ENCODE peak calls at places on chromosomes 7 and 10, in four cellular contexts. One of them, this sample, is unnamed.

GRCh38 chr7:126501617-126502016 is 751.1 kb downstream of the GRM8 start:
- DNase-seq in BJ: no peak
- DNase-seq in mesothelial cell of epicardium: no peak
- DNase-seq in prostate gland: no peak
- DNase-seq in this sample: no peak

GRCh38 chr10:104328916-104329710 is 9.2 kb downstream of the ITPRIP start:
- DNase-seq in BJ: peak; percentile 77
- DNase-seq in mesothelial cell of epicardium: no peak
- DNase-seq in prostate gland: peak; percentile 79
- DNase-seq in this sample: no peak

GRCh38 chr7:150946826-150947750 is 31.0 kb downstream of the KCNH2 start:
- DNase-seq in BJ: no peak
- DNase-seq in mesothelial cell of epicardium: no peak
- DNase-seq in prostate gland: no peak
- DNase-seq in this sample: no peak

GRCh38 chr7:44279286-44279685 is 46.1 kb downstream of the CAMK2B start:
- DNase-seq in BJ: no peak
- DNase-seq in mesothelial cell of epicardium: peak; percentile 3
- DNase-seq in prostate gland: no peak
- DNase-seq in this sample: no peak

GRCh38 chr7:149685455-149685854 is 87.9 kb downstream of the ZNF467 start:
- DNase-seq in BJ: no peak
- DNase-seq in mesothelial cell of epicardium: no peak
- DNase-seq in prostate gland: no peak
- DNase-seq in this sample: no peak

GRCh38 chr7:158494162-158494586 is 93.4 kb downstream of the PTPRN2 start:
- DNase-seq in BJ: no peak
- DNase-seq in mesothelial cell of epicardium: no peak
- DNase-seq in prostate gland: no peak
- DNase-seq in this sample: no peak

GRCh38 chr10:130360826-130361311 is 224.7 kb downstream of the GLRX3 start:
- DNase-seq in BJ: no peak
- DNase-seq in mesothelial cell of epicardium: no peak
- DNase-seq in prostate gland: no peak
- DNase-seq in this sample: peak; percentile 16

GRCh38 chr7:64849250-64849923 is 53.7 kb upstream of the ZNF273 start:
- DNase-seq in BJ: no peak
- DNase-seq in mesothelial cell of epicardium: no peak
- DNase-seq in prostate gland: no peak
- DNase-seq in this sample: no peak

GRCh38 chr7:75928600-75928939 is 13.6 kb downstream of the POR start:
- DNase-seq in BJ: no peak
- DNase-seq in mesothelial cell of epicardium: no peak
- DNase-seq in prostate gland: no peak
- DNase-seq in this sample: no peak

GRCh38 chr10:98528166-98528784 is 81.5 kb upstream of the HPS1 start:
- DNase-seq in BJ: peak; percentile 51
- DNase-seq in mesothelial cell of epicardium: no peak
- DNase-seq in prostate gland: no peak
- DNase-seq in this sample: no peak

GRCh38 chr10:37520488-37520887 is 336.9 kb downstream of the ZNF248 start:
- DNase-seq in BJ: no peak
- DNase-seq in mesothelial cell of epicardium: no peak
- DNase-seq in prostate gland: no peak
- DNase-seq in this sample: no peak
- TF ChIP-seq CTCF in BJ: no peak
- TF ChIP-seq CTCF in mesothelial cell of epicardium: no peak
- TF ChIP-seq CTCF in prostate gland: no peak
- TF ChIP-seq CTCF in this sample: no peak

GRCh38 chr10:5737352-5737751 is 52.7 kb downstream of the TASOR2 start:
- DNase-seq in BJ: no peak
- DNase-seq in mesothelial cell of epicardium: no peak
- DNase-seq in prostate gland: no peak
- DNase-seq in this sample: no peak
- TF ChIP-seq CTCF in BJ: no peak
- TF ChIP-seq CTCF in mesothelial cell of epicardium: no peak
- TF ChIP-seq CTCF in prostate gland: no peak
- TF ChIP-seq CTCF in this sample: no peak

DNA sequence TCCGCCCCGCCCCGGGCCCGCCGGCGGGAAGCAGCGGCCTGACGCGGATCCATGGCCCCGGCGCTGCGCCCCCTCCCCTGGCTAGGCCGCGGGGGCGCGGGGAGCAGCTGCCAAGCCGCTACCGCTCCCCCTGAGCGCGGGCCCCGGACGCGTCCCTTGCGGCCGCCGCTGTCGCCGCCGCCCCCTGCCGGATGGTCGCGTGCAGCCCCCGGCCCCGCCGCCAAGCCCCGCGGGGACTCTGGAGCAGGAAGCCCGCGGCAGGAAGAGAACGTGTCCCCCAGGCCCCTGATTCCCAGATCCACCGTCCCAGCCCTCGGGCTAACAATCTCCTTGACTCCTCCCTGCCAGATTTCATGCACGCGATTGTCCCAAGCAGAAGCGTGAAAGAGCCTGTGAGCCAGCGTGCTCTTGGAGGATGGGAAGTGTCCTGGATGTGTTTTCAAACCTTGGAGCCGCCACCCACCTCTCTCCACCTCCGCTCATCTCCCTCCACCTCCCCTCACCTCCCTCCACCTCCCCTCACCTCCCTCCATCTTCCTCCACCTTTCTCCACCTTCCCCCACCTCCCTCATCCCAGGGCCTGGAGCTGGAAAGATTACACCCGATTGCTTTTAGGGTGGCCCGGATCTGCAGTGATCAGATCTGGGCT is 419 bp upstream of the PRTFDC1 start:
- DNase-seq in BJ: no peak
- DNase-seq in mesothelial cell of epicardium: peak; percentile 50
- DNase-seq in prostate gland: peak; percentile 12
- DNase-seq in this sample: peak; percentile 45
- TF ChIP-seq CTCF in BJ: no peak
- TF ChIP-seq CTCF in mesothelial cell of epicardium: no peak
- TF ChIP-seq CTCF in prostate gland: no peak
- TF ChIP-seq CTCF in this sample: no peak

GRCh38 chr7:101626069-101626671 is 2.9 kb downstream of the MYL10 start:
- DNase-seq in BJ: no peak
- DNase-seq in mesothelial cell of epicardium: no peak
- DNase-seq in prostate gland: no peak
- DNase-seq in this sample: no peak

GRCh38 chr7:101624246-101625000 is 4.7 kb downstream of the MYL10 start:
- DNase-seq in BJ: no peak
- DNase-seq in mesothelial cell of epicardium: no peak
- DNase-seq in prostate gland: no peak
- DNase-seq in this sample: no peak

GRCh38 chr7:101626758-101627157 is 2.3 kb downstream of the MYL10 start:
- DNase-seq in BJ: no peak
- DNase-seq in mesothelial cell of epicardium: no peak
- DNase-seq in prostate gland: no peak
- DNase-seq in this sample: no peak

GRCh38 chr7:101622609-101623178 is 6.4 kb downstream of the MYL10 start:
- DNase-seq in BJ: no peak
- DNase-seq in mesothelial cell of epicardium: no peak
- DNase-seq in prostate gland: no peak
- DNase-seq in this sample: no peak

GRCh38 chr7:101625076-101625914 is 3.8 kb downstream of the MYL10 start:
- DNase-seq in BJ: no peak
- DNase-seq in mesothelial cell of epicardium: no peak
- DNase-seq in prostate gland: no peak
- DNase-seq in this sample: no peak
- TF ChIP-seq CTCF in BJ: peak; percentile 32
- TF ChIP-seq CTCF in mesothelial cell of epicardium: no peak
- TF ChIP-seq CTCF in prostate gland: no peak
- TF ChIP-seq CTCF in this sample: no peak

GRCh38 chr7:4841007-4841784 is 20.6 kb downstream of the PAPOLB start:
- DNase-seq in BJ: no peak
- DNase-seq in mesothelial cell of epicardium: no peak
- DNase-seq in prostate gland: no peak
- DNase-seq in this sample: no peak

GRCh38 chr7:4842302-4843064 is 19.3 kb downstream of the PAPOLB start:
- DNase-seq in BJ: no peak
- DNase-seq in mesothelial cell of epicardium: no peak
- DNase-seq in prostate gland: no peak
- DNase-seq in this sample: no peak

GRCh38 chr7:4849390-4849789 is 12.4 kb downstream of the PAPOLB start:
- DNase-seq in BJ: peak; percentile 17
- DNase-seq in mesothelial cell of epicardium: no peak
- DNase-seq in prostate gland: peak; percentile 28
- DNase-seq in this sample: no peak

GRCh38 chr7:4841836-4842235 is 20.0 kb downstream of the PAPOLB start:
- DNase-seq in BJ: no peak
- DNase-seq in mesothelial cell of epicardium: no peak
- DNase-seq in prostate gland: no peak
- DNase-seq in this sample: no peak

GRCh38 chr7:4845740-4846142 is 16.1 kb downstream of the PAPOLB start:
- DNase-seq in BJ: no peak
- DNase-seq in mesothelial cell of epicardium: no peak
- DNase-seq in prostate gland: no peak
- DNase-seq in this sample: no peak
- TF ChIP-seq CTCF in BJ: peak; percentile 5
- TF ChIP-seq CTCF in mesothelial cell of epicardium: no peak
- TF ChIP-seq CTCF in prostate gland: no peak
- TF ChIP-seq CTCF in this sample: no peak

GRCh38 chr10:51523440-51523839 is 176.0 kb downstream of the CSTF2T start:
- DNase-seq in BJ: no peak
- DNase-seq in mesothelial cell of epicardium: no peak
- DNase-seq in prostate gland: no peak
- DNase-seq in this sample: no peak
- TF ChIP-seq CTCF in BJ: no peak
- TF ChIP-seq CTCF in mesothelial cell of epicardium: no peak
- TF ChIP-seq CTCF in prostate gland: no peak
- TF ChIP-seq CTCF in this sample: no peak

DNA sequence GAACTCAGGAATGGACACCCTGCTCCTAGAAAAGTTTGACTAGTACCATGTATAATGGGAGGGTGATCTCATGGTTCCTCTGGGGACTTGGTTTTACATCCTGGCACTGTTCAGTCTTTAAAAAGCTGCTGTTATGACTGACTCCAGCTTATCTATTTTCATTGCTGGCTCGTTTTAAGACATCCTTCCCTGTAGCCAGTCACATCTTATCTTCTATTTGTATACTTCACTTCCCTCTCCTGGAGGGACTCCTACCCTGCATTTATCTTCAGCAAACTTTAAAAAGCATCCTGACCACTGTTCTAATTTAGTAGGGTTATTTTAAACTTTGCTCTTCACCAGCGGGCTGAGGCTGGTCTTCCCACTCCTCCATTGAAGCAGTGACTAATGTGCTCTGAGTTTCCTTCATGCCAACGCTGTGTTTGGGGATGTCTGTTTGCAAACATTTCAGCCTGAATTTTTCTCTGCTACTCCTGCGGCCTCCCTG is 72.9 kb upstream of the ARMC3 start:
- DNase-seq in BJ: no peak
- DNase-seq in mesothelial cell of epicardium: no peak
- DNase-seq in prostate gland: no peak
- DNase-seq in this sample: no peak
- TF ChIP-seq CTCF in BJ: no peak
- TF ChIP-seq CTCF in mesothelial cell of epicardium: no peak
- TF ChIP-seq CTCF in prostate gland: no peak
- TF ChIP-seq CTCF in this sample: no peak

DNA sequence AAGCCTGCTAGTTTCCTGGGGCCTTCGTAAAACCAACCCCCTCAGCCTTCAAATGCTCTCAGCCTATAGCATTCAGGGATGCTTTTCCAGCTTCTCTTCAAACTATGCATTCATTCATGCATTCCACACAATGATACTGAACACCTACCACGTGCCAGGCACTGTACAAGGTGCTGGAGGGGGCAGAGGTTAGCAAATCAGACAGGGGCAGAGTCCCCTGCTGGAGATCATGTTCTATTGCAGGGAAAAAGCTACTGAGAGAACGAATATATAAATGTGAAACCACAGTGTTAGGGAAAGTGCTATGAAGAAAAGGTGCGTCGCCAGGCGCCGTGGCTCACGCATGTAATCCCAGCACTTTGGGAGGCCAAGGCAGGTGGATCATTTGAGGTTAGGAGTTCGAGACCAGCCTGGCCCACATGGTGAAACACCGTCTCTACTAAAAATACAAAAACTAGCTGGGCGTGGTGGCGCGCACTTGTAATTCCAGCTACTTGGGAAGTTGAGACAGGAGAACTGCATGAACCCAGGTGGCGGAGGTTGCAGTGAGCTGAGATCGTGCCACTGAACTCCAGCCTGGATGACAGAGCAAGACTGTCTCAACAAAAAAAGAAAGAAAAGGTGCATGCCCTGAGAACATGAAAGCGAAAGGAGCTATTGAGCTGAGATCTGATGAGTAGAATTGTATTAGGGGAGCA is 64.6 kb upstream of the CALN1 start:
- DNase-seq in BJ: no peak
- DNase-seq in mesothelial cell of epicardium: no peak
- DNase-seq in prostate gland: no peak
- DNase-seq in this sample: peak; percentile 9
- TF ChIP-seq CTCF in BJ: no peak
- TF ChIP-seq CTCF in mesothelial cell of epicardium: peak; percentile 23
- TF ChIP-seq CTCF in prostate gland: no peak
- TF ChIP-seq CTCF in this sample: no peak

GRCh38 chr7:136179154-136179553 is 202.0 kb upstream of the MTPN start:
- DNase-seq in BJ: no peak
- DNase-seq in mesothelial cell of epicardium: no peak
- DNase-seq in prostate gland: no peak
- DNase-seq in this sample: no peak

GRCh38 chr7:136184719-136185118 is 207.6 kb upstream of the MTPN start:
- DNase-seq in BJ: no peak
- DNase-seq in mesothelial cell of epicardium: no peak
- DNase-seq in prostate gland: no peak
- DNase-seq in this sample: no peak

GRCh38 chr7:136180984-136181383 is 203.8 kb upstream of the MTPN start:
- DNase-seq in BJ: no peak
- DNase-seq in mesothelial cell of epicardium: no peak
- DNase-seq in prostate gland: no peak
- DNase-seq in this sample: no peak

GRCh38 chr7:136179829-136180721 is 202.9 kb upstream of the MTPN start:
- DNase-seq in BJ: no peak
- DNase-seq in mesothelial cell of epicardium: no peak
- DNase-seq in prostate gland: no peak
- DNase-seq in this sample: no peak

GRCh38 chr7:136183981-136184380 is 206.8 kb upstream of the MTPN start:
- DNase-seq in BJ: no peak
- DNase-seq in mesothelial cell of epicardium: no peak
- DNase-seq in prostate gland: no peak
- DNase-seq in this sample: no peak
- TF ChIP-seq CTCF in BJ: no peak
- TF ChIP-seq CTCF in mesothelial cell of epicardium: no peak
- TF ChIP-seq CTCF in prostate gland: no peak
- TF ChIP-seq CTCF in this sample: no peak

GRCh38 chr10:61609609-61610166 is 53.0 kb upstream of the CABCOCO1 start:
- DNase-seq in BJ: no peak
- DNase-seq in mesothelial cell of epicardium: no peak
- DNase-seq in prostate gland: no peak
- DNase-seq in this sample: no peak

GRCh38 chr10:61612009-61612408 is 50.7 kb upstream of the CABCOCO1 start:
- DNase-seq in BJ: no peak
- DNase-seq in mesothelial cell of epicardium: peak; percentile 29
- DNase-seq in prostate gland: peak; percentile 30
- DNase-seq in this sample: no peak

GRCh38 chr10:61605221-61605620 is 57.5 kb upstream of the CABCOCO1 start:
- DNase-seq in BJ: no peak
- DNase-seq in mesothelial cell of epicardium: no peak
- DNase-seq in prostate gland: no peak
- DNase-seq in this sample: no peak

GRCh38 chr10:61608255-61609040 is 54.3 kb upstream of the CABCOCO1 start:
- DNase-seq in BJ: no peak
- DNase-seq in mesothelial cell of epicardium: no peak
- DNase-seq in prostate gland: no peak
- DNase-seq in this sample: no peak

GRCh38 chr10:61606971-61607907 is 55.5 kb upstream of the CABCOCO1 start:
- DNase-seq in BJ: no peak
- DNase-seq in mesothelial cell of epicardium: no peak
- DNase-seq in prostate gland: no peak
- DNase-seq in this sample: no peak
- TF ChIP-seq CTCF in BJ: peak; percentile 45
- TF ChIP-seq CTCF in mesothelial cell of epicardium: peak; percentile 42
- TF ChIP-seq CTCF in prostate gland: no peak
- TF ChIP-seq CTCF in this sample: no peak